ENCODE peak calls at places on chromosomes 12 and 14, in ten cellular contexts. S is stomach; P is thyroid gland; M is HepG2; E is CD8-positive, alpha-beta T cell; C is heart left ventricle; A is breast epithelium; N is aorta; J is mesenchymal stem cell; L is lower lobe of right lung. T is an unnamed sample.

GRCh38 chr12:54311091-54311490 is 10.3 kb upstream of the NFE2 start:
- DNase-seq in S (no peak), P (no peak), M (no peak), E (no peak), C (no peak), A (no peak), N (no peak), J (no peak), L (no peak), T (no peak)

GRCh38 chr12:64452559-64453329 is 824 bp downstream of the TBK1 start:
- DNase-seq in S (peak; percentile 33), P (no peak), M (peak; percentile 52), E (no peak), C (no peak), A (peak; percentile 31), N (no peak), J (peak; percentile 97), L (no peak), T (peak; percentile 73)

GRCh38 chr14:65312859-65313258 is 99.7 kb upstream of the FUT8 start:
- DNase-seq in S (no peak), P (no peak), M (no peak), E (no peak), C (no peak), A (no peak), N (no peak), J (no peak), L (no peak), T (no peak)

GRCh38 chr12:89664441-89664840 is 44.2 kb downstream of the ATP2B1 start:
- DNase-seq in S (no peak), P (no peak), M (no peak), E (no peak), C (no peak), A (no peak), N (no peak), J (no peak), L (no peak), T (no peak)

GRCh38 chr12:16121953-16122352 is 155.5 kb downstream of the SLC15A5 start:
- DNase-seq in S (no peak), P (no peak), M (no peak), E (no peak), C (no peak), A (no peak), N (no peak), J (no peak), L (no peak), T (no peak)

GRCh38 chr12:95919110-95919509 is 23.3 kb downstream of the CCDC38 start:
- DNase-seq in S (no peak), P (no peak), M (no peak), E (no peak), C (no peak), A (no peak), N (no peak), J (no peak), L (no peak), T (no peak)

GRCh38 chr12:57641699-57642442 is 8.9 kb upstream of the B4GALNT1 start:
- DNase-seq in S (no peak), P (no peak), M (no peak), E (no peak), C (no peak), A (no peak), N (no peak), J (no peak), L (no peak), T (no peak)

GRCh38 chr12:55955800-55956508 is 9.9 kb downstream of the PMEL start:
- DNase-seq in S (peak; percentile 32), P (peak; percentile 20), M (peak; percentile 48), E (peak; percentile 60), C (no peak), A (no peak), N (no peak), J (peak; percentile 56), L (no peak), T (peak; percentile 47)

GRCh38 chr12:43148711-43149110 is 403.3 kb downstream of the ADAMTS20 start:
- DNase-seq in S (no peak), P (no peak), M (no peak), E (no peak), C (no peak), A (no peak), N (no peak), J (no peak), L (no peak), T (no peak)

GRCh38 chr12:91777268-91777997 is 368.2 kb downstream of the BTG1 start:
- DNase-seq in S (no peak), P (no peak), M (peak; percentile 0), E (no peak), C (no peak), A (no peak), N (no peak), J (peak; percentile 40), L (no peak), T (peak; percentile 16)

GRCh38 chr14:88848571-88848970 is 24.1 kb downstream of the TTC8 start:
- DNase-seq in S (no peak), P (no peak), M (no peak), E (no peak), C (no peak), A (no peak), N (no peak), J (no peak), L (no peak), T (no peak)

GRCh38 chr12:122845865-122846621 is 10.8 kb downstream of the HIP1R start:
- DNase-seq in S (no peak), P (no peak), M (no peak), E (no peak), C (no peak), A (no peak), N (peak; percentile 70), J (no peak), L (peak; percentile 23), T (no peak)

GRCh38 chr14:67426983-67427601 is 15.1 kb upstream of the PLEK2 start:
- DNase-seq in S (peak; percentile 82), P (peak; percentile 81), M (peak; percentile 76), E (peak; percentile 73), C (peak; percentile 74), A (peak; percentile 57), N (peak; percentile 87), J (peak; percentile 79), L (peak; percentile 73), T (peak; percentile 54)

GRCh38 chr12:8018666-8019581 is 13.6 kb upstream of the FOXJ2 start:
- DNase-seq in S (no peak), P (no peak), M (peak; percentile 43), E (no peak), C (no peak), A (no peak), N (peak; percentile 77), J (peak; percentile 15), L (no peak), T (no peak)

GRCh38 chr14:70934502-70935134 is 27.4 kb downstream of the PCNX1 start:
- DNase-seq in S (no peak), P (no peak), M (peak; percentile 29), E (no peak), C (no peak), A (no peak), N (no peak), J (peak; percentile 86), L (no peak), T (no peak)

DNA sequence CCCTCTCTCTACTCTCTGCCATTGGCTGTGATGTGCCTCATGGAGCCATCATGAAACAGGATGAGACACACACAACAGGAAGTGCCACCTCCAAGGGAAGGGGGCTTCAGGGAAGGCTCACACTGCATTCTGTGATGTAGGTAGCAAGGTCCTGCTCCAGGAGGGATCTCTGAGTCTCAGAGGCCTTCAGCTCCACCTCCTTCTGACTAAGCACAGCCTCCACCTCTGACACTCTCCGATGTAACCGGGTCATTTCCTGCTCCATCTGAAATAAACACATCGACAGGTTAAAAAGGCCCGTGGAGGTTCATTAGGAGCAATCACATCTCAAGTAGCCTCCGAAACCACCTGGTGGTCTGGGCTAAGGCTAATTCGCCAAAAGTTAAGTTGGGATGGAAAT is 93.3 kb downstream of the CIT start:
- DNase-seq in S (no peak), P (no peak), M (no peak), E (no peak), C (no peak), A (no peak), N (no peak), J (no peak), L (no peak), T (no peak)
- H3K36me3 ChIP-seq in S (peaks cover 21% of the 10 kb centered on the region), P (no peaks in the 10 kb centered on the region), M (peaks cover 28% of the 10 kb centered on the region), E (no peaks in the 10 kb centered on the region), C (no peaks in the 10 kb centered on the region), A (no peaks in the 10 kb centered on the region), N (no peaks in the 10 kb centered on the region), J (peaks cover 12% of the 10 kb centered on the region), L (no peaks in the 10 kb centered on the region), T (no peaks in the 10 kb centered on the region)

DNA sequence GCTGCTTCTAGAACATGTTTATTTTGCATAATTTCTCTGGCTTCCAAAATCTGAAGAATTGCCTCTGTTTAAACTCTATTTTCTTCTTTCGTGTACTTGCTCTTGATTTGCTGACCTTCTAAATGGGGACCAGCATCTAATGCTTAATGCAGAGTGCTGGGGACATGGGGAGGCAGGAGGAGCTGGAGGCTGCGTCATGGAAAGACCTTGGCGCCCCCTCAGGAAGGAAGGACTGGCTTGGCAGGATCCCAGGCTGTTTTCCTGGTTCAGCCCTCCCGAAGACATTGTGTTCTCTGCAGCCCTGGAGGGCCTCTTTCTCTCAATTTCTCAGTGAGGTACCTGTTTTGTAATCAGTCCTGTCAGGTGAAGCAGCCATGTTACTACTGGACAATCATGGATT is 5.5 kb downstream of the PRKCH start:
- DNase-seq in S (peak; percentile 46), P (peak; percentile 89), M (no peak), E (no peak), C (peak; percentile 83), A (peak; percentile 38), N (peak; percentile 85), J (no peak), L (peak; percentile 75), T (peak; percentile 22)
- H3K27ac ChIP-seq in S (peak overlapping the region; percentile 87), P (peak overlapping the region; percentile 77), M (no peak overlapping the region), E (peak overlapping the region; percentile 51), C (peak overlapping the region; percentile 76), A (peak overlapping the region; percentile 57), N (no peak overlapping the region), J (no peak overlapping the region), L (peak overlapping the region; percentile 89), T (no peak overlapping the region)

GRCh38 chr12:12181516-12181915 is 85.3 kb downstream of the LRP6 start:
- DNase-seq in S (no peak), P (no peak), M (no peak), E (no peak), C (no peak), A (no peak), N (no peak), J (no peak), L (no peak), T (no peak)
- H3K36me3 ChIP-seq in S (no peaks in the 10 kb centered on the region), P (no peaks in the 10 kb centered on the region), M (peaks cover 51% of the 10 kb centered on the region), E (no peaks in the 10 kb centered on the region), C (no peaks in the 10 kb centered on the region), A (no peaks in the 10 kb centered on the region), N (no peaks in the 10 kb centered on the region), J (no peaks in the 10 kb centered on the region), L (peaks cover 16% of the 10 kb centered on the region), T (no peaks in the 10 kb centered on the region)

DNA sequence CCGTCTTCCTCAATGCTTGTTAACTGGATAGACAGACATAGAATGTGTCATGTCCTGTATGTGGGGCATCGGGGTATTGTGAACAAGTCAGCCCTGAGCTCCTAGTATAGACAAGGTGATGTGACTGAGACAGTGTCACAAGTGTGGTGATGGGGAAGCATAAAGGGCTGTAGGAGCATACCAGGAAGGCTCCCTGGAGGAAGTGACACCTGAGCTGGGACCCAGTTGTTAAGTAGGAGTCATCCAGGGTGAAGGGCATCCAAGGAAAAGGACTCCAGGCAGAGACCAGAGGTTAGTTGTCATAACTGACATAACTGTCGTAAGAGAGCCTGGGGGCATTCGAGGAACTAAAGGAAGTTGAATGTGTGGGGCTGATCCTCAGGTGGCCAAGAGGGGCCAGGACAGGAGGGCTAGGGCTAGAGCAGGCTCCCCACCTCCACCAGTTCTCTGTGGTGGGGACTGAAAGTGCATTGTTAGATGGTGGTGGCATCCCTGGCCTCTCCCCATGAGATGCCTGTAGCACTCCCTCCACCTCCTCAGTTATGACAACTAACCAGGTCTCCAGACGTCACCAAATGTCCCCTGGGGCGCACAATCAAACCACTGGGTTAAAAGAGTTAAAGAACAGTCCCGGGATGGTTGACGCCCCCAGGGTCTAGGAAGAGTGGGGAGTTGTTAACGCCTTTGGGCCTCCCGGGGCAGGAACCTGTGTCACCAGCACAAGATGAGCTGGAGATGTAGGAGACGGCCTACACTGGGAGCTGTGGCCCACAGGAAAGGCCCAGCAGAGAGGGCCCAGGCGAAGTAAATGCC is 2.4 kb downstream of the FICD start:
- DNase-seq in S (no peak), P (no peak), M (no peak), E (no peak), C (no peak), A (no peak), N (no peak), J (no peak), L (no peak), T (no peak)
- H3K27ac ChIP-seq in S (no peak overlapping the region), P (no peak overlapping the region), M (no peak overlapping the region), E (no peak overlapping the region), C (no peak overlapping the region), A (no peak overlapping the region), N (no peak overlapping the region), J (no peak overlapping the region), L (no peak overlapping the region), T (no peak overlapping the region)

T was measured in brain microvascular endothelial cell.